ENCODE peak calls at places on chromosomes 11 and 22, in six cellular contexts. One of them, this sample, is unnamed.
A peak's percentile ranks its signal among the peaks of the same experiment; 100 is the strongest.

GRCh38 chr22:48084749-48085090 is 1322.3 kb downstream of the TBC1D22A start:
- DNase-seq in cardiac muscle cell: no peak
- DNase-seq in left ventricle myocardium inferior: no peak
- DNase-seq in left lung: no peak
- DNase-seq in K562: no peak
- DNase-seq in HL-60: no peak
- DNase-seq in this sample: no peak

GRCh38 chr11:215581-216037 is 8.1 kb downstream of the RIC8A start:
- DNase-seq in cardiac muscle cell: no peak
- DNase-seq in left ventricle myocardium inferior: no peak
- DNase-seq in left lung: no peak
- DNase-seq in K562: no peak
- DNase-seq in HL-60: peak; percentile 32
- DNase-seq in this sample: no peak

GRCh38 chr11:109527496-109527895 is 105.5 kb downstream of the C11orf87 start:
- DNase-seq in cardiac muscle cell: no peak
- DNase-seq in left ventricle myocardium inferior: no peak
- DNase-seq in left lung: no peak
- DNase-seq in K562: no peak
- DNase-seq in HL-60: no peak
- DNase-seq in this sample: no peak

GRCh38 chr11:120651836-120652235 is 140.3 kb downstream of the GRIK4 start:
- DNase-seq in cardiac muscle cell: no peak
- DNase-seq in left ventricle myocardium inferior: no peak
- DNase-seq in left lung: no peak
- DNase-seq in K562: no peak
- DNase-seq in HL-60: no peak
- DNase-seq in this sample: no peak

GRCh38 chr22:35986085-35986484 is 42.5 kb downstream of the RBFOX2 start:
- DNase-seq in cardiac muscle cell: peak; percentile 46
- DNase-seq in left ventricle myocardium inferior: no peak
- DNase-seq in left lung: no peak
- DNase-seq in K562: no peak
- DNase-seq in HL-60: no peak
- DNase-seq in this sample: no peak

GRCh38 chr11:122207921-122208764 is 92.1 kb upstream of the BLID start:
- DNase-seq in cardiac muscle cell: peak; percentile 32
- DNase-seq in left ventricle myocardium inferior: no peak
- DNase-seq in left lung: no peak
- DNase-seq in K562: no peak
- DNase-seq in HL-60: no peak
- DNase-seq in this sample: no peak

GRCh38 chr11:33110083-33110482 is 51.2 kb downstream of the CSTF3 start:
- DNase-seq in cardiac muscle cell: no peak
- DNase-seq in left ventricle myocardium inferior: no peak
- DNase-seq in left lung: no peak
- DNase-seq in K562: no peak
- DNase-seq in HL-60: no peak
- DNase-seq in this sample: no peak

GRCh38 chr11:122706261-122706660 is 50.7 kb downstream of the UBASH3B start:
- DNase-seq in cardiac muscle cell: peak; percentile 41
- DNase-seq in left ventricle myocardium inferior: no peak
- DNase-seq in left lung: no peak
- DNase-seq in K562: no peak
- DNase-seq in HL-60: no peak
- DNase-seq in this sample: no peak

GRCh38 chr11:3840870-3841425 is at the start of gene RHOG:
- DNase-seq in cardiac muscle cell: peak; percentile 89
- DNase-seq in left ventricle myocardium inferior: peak; percentile 87
- DNase-seq in left lung: peak; percentile 91
- DNase-seq in K562: peak; percentile 93
- DNase-seq in HL-60: peak; percentile 86
- DNase-seq in this sample: peak; percentile 83

GRCh38 chr11:118895093-118896039 is 11.7 kb downstream of the CXCR5 start:
- DNase-seq in cardiac muscle cell: no peak
- DNase-seq in left ventricle myocardium inferior: no peak
- DNase-seq in left lung: no peak
- DNase-seq in K562: no peak
- DNase-seq in HL-60: no peak
- DNase-seq in this sample: no peak

GRCh38 chr11:67488155-67488480 is 5.3 kb downstream of the AIP start:
- DNase-seq in cardiac muscle cell: no peak
- DNase-seq in left ventricle myocardium inferior: no peak
- DNase-seq in left lung: no peak
- DNase-seq in K562: no peak
- DNase-seq in HL-60: no peak
- DNase-seq in this sample: no peak

GRCh38 chr11:116366451-116366850 is 406.3 kb downstream of the BUD13 start:
- DNase-seq in cardiac muscle cell: no peak
- DNase-seq in left ventricle myocardium inferior: no peak
- DNase-seq in left lung: no peak
- DNase-seq in K562: no peak
- DNase-seq in HL-60: no peak
- DNase-seq in this sample: no peak

GRCh38 chr11:134752964-134753804 is 341.1 kb upstream of the B3GAT1 start:
- DNase-seq in cardiac muscle cell: no peak
- DNase-seq in left ventricle myocardium inferior: no peak
- DNase-seq in left lung: no peak
- DNase-seq in K562: no peak
- DNase-seq in HL-60: no peak
- DNase-seq in this sample: no peak

GRCh38 chr11:95152878-95153856 is 63.5 kb downstream of the ENDOD1 start:
- DNase-seq in cardiac muscle cell: no peak
- DNase-seq in left ventricle myocardium inferior: no peak
- DNase-seq in left lung: no peak
- DNase-seq in K562: peak; percentile 69
- DNase-seq in HL-60: no peak
- DNase-seq in this sample: no peak

GRCh38 chr11:71120346-71120963 is 131.9 kb downstream of the SHANK2 start:
- DNase-seq in cardiac muscle cell: peak; percentile 8
- DNase-seq in left ventricle myocardium inferior: no peak
- DNase-seq in left lung: no peak
- DNase-seq in K562: no peak
- DNase-seq in HL-60: no peak
- DNase-seq in this sample: peak; percentile 16

GRCh38 chr11:313787-314547 is at the start of gene IFITM1:
- DNase-seq in cardiac muscle cell: peak; percentile 91
- DNase-seq in left ventricle myocardium inferior: no peak
- DNase-seq in left lung: no peak
- DNase-seq in K562: no peak
- DNase-seq in HL-60: peak; percentile 49
- DNase-seq in this sample: peak; percentile 74

GRCh38 chr11:70445605-70446004 is 47.3 kb downstream of the CTTN start:
- DNase-seq in cardiac muscle cell: no peak
- DNase-seq in left ventricle myocardium inferior: no peak
- DNase-seq in left lung: no peak
- DNase-seq in K562: no peak
- DNase-seq in HL-60: no peak
- DNase-seq in this sample: no peak

GRCh38 chr11:10388574-10388973 is 66.5 kb upstream of the AMPD3 start:
- DNase-seq in cardiac muscle cell: peak; percentile 74
- DNase-seq in left ventricle myocardium inferior: peak; percentile 29
- DNase-seq in left lung: no peak
- DNase-seq in K562: no peak
- DNase-seq in HL-60: no peak
- DNase-seq in this sample: no peak

GRCh38 chr11:35281169-35281591 is 138.2 kb downstream of the SLC1A2 start:
- DNase-seq in cardiac muscle cell: no peak
- DNase-seq in left ventricle myocardium inferior: no peak
- DNase-seq in left lung: no peak
- DNase-seq in K562: no peak
- DNase-seq in HL-60: no peak
- DNase-seq in this sample: no peak

DNA sequence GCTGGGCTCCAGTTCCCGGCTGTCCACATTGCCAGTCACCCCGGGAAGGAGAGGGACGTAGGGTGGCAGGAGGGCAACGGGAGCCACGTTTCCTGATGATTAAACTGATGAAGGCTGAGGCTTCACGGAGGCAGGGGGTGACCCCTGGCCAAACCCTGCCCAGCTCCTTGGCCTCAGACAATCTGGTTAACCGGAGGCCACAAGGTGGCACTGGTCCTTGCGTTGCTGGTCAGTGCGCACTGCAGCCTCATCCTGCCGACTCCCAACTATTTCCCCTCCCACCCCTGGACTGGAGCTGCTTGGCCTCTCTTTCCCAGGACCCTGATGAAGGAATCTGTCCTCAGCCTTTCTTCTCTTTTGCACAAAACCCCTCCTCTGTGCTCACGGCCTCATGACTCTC is 75.3 kb downstream of the PDE2A start:
- DNase-seq in cardiac muscle cell: peak; percentile 63
- DNase-seq in left ventricle myocardium inferior: peak; percentile 55
- DNase-seq in left lung: no peak
- DNase-seq in K562: peak; percentile 70
- DNase-seq in HL-60: no peak
- DNase-seq in this sample: peak; percentile 27
- TF ChIP-seq CTCF in cardiac muscle cell: peak; percentile 62
- TF ChIP-seq CTCF in left ventricle myocardium inferior: peak; percentile 77
- TF ChIP-seq CTCF in left lung: peak; percentile 35
- TF ChIP-seq CTCF in K562: peak; percentile 62
- TF ChIP-seq CTCF in HL-60: no peak
- TF ChIP-seq CTCF in this sample: peak; percentile 18

GRCh38 chr11:62456630-62457029 is 37.8 kb downstream of the SCGB1A1 start:
- DNase-seq in cardiac muscle cell: no peak
- DNase-seq in left ventricle myocardium inferior: no peak
- DNase-seq in left lung: no peak
- DNase-seq in K562: no peak
- DNase-seq in HL-60: no peak
- DNase-seq in this sample: no peak
- TF ChIP-seq CTCF in cardiac muscle cell: no peak
- TF ChIP-seq CTCF in left ventricle myocardium inferior: no peak
- TF ChIP-seq CTCF in left lung: no peak
- TF ChIP-seq CTCF in K562: no peak
- TF ChIP-seq CTCF in HL-60: no peak
- TF ChIP-seq CTCF in this sample: no peak

DNA sequence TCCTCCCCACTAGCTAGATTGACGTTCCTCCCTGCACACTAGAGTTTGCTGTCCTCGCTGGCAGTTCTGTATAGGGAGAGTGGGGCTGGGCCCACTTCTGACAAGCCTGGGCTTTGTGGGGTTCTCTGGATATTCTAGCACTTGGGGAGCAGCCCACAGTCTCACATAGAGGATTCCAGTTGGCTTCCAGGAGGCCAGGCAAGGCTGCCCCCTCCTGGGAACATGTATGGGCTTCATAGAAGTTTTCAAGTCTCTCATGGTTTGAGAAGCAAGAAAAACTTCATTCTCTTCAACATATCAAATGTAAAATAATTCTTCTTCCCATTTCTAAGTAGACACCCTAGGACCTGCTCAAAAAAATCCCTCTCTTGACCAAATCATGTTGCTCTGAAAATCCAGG is 87.5 kb downstream of the NAV2 start:
- DNase-seq in cardiac muscle cell: peak; percentile 37
- DNase-seq in left ventricle myocardium inferior: no peak
- DNase-seq in left lung: no peak
- DNase-seq in K562: no peak
- DNase-seq in HL-60: no peak
- DNase-seq in this sample: peak; percentile 27
- TF ChIP-seq CTCF in cardiac muscle cell: peak; percentile 47
- TF ChIP-seq CTCF in left ventricle myocardium inferior: peak; percentile 41
- TF ChIP-seq CTCF in left lung: no peak
- TF ChIP-seq CTCF in K562: peak; percentile 31
- TF ChIP-seq CTCF in HL-60: no peak
- TF ChIP-seq CTCF in this sample: no peak

GRCh38 chr11:44952500-44953260 is 2.0 kb upstream of the TP53I11 start:
- DNase-seq in cardiac muscle cell: no peak
- DNase-seq in left ventricle myocardium inferior: no peak
- DNase-seq in left lung: no peak
- DNase-seq in K562: no peak
- DNase-seq in HL-60: no peak
- DNase-seq in this sample: no peak

GRCh38 chr11:44950036-44950624 is 553 bp downstream of the TP53I11 start:
- DNase-seq in cardiac muscle cell: no peak
- DNase-seq in left ventricle myocardium inferior: no peak
- DNase-seq in left lung: peak; percentile 55
- DNase-seq in K562: peak; percentile 31
- DNase-seq in HL-60: no peak
- DNase-seq in this sample: no peak

GRCh38 chr11:44952082-44952481 is 1.4 kb upstream of the TP53I11 start:
- DNase-seq in cardiac muscle cell: no peak
- DNase-seq in left ventricle myocardium inferior: no peak
- DNase-seq in left lung: no peak
- DNase-seq in K562: no peak
- DNase-seq in HL-60: no peak
- DNase-seq in this sample: no peak

GRCh38 chr11:44949160-44950035 is 1.3 kb downstream of the TP53I11 start:
- DNase-seq in cardiac muscle cell: peak; percentile 64
- DNase-seq in left ventricle myocardium inferior: no peak
- DNase-seq in left lung: peak; percentile 44
- DNase-seq in K562: peak; percentile 48
- DNase-seq in HL-60: peak; percentile 14
- DNase-seq in this sample: no peak

DNA sequence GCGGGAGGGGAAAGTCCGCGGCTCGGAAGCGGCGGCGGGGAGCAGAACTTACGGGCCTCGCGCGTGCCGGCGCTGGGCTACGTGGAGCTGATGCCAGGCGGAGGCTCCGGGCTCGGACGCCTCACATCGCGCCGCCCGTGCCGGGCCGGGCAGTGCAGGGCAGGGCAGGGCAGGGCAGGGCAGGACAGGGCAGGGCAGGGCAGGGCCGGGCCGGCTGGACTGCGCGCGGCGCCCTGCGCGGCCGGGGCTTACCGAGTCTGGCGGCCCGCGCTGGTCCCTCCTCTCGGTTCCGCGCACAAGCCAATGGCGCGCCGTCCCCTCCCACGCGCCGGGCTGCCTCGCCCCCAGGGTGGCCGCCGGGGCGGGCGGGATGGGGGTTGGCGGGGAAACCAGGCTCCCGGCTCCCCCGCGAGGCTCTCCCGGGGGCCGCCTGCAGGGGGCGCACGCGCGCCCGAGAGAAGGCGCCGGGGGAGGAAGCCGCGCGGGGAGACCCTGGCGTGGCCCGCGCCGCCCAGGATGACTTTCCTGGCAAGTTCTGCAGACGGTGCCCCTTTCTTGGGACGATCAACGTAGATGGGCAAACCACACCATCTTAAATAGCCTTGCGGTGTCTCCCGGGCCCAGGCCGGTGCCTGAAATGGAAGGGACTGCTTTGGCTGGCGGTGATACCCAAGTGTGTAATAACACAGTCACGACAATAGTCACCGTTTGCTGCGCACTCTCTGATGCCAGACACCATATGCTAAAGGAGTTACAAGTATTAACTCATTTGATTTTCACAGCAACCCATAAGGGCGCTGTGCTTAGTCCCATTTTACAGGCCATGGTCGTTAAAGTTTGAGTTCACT is at the start of gene TP53I11:
- DNase-seq in cardiac muscle cell: peak; percentile 91
- DNase-seq in left ventricle myocardium inferior: peak; percentile 88
- DNase-seq in left lung: peak; percentile 87
- DNase-seq in K562: peak; percentile 93
- DNase-seq in HL-60: peak; percentile 28
- DNase-seq in this sample: peak; percentile 51
- TF ChIP-seq CTCF in cardiac muscle cell: peak; percentile 60
- TF ChIP-seq CTCF in left ventricle myocardium inferior: peak; percentile 91
- TF ChIP-seq CTCF in left lung: peak; percentile 84
- TF ChIP-seq CTCF in K562: peak; percentile 52
- TF ChIP-seq CTCF in HL-60: peak; percentile 31
- TF ChIP-seq CTCF in this sample: peak; percentile 83

GRCh38 chr11:83801799-83802198 is 515.6 kb upstream of the CCDC90B start:
- DNase-seq in cardiac muscle cell: no peak
- DNase-seq in left ventricle myocardium inferior: no peak
- DNase-seq in left lung: no peak
- DNase-seq in K562: no peak
- DNase-seq in HL-60: no peak
- DNase-seq in this sample: peak; percentile 8
- TF ChIP-seq CTCF in cardiac muscle cell: peak; percentile 19
- TF ChIP-seq CTCF in left ventricle myocardium inferior: no peak
- TF ChIP-seq CTCF in left lung: no peak
- TF ChIP-seq CTCF in K562: no peak
- TF ChIP-seq CTCF in HL-60: no peak
- TF ChIP-seq CTCF in this sample: no peak